ENCODE peak calls at places on chromosomes 2 and 18, in eight cellular contexts. R, E, F, N, V, K, H and O are unnamed samples.

GRCh38 chr2:206083602-206084467 is 2.1 kb downstream of the INO80D start:
- DNase-seq in V (peak), N (no peak), E (no peak), F (peak), H (no peak), R (no peak), K (no peak), O (peak)

GRCh38 chr2:64568836-64569235 is 44.7 kb downstream of the AFTPH start:
- DNase-seq in K (no peak), F (no peak), H (no peak), R (no peak), E (no peak), N (no peak), V (no peak), O (no peak)

GRCh38 chr2:181300600-181301291 is 156.4 kb upstream of the ITGA4 start:
- DNase-seq in E (no peak), N (no peak), K (no peak), V (no peak), F (no peak), H (no peak), R (no peak), O (no peak)

GRCh38 chr2:72681016-72681995 is 144.5 kb downstream of the EXOC6B start:
- DNase-seq in R (no peak), N (no peak), E (no peak), K (no peak), H (no peak), F (no peak), V (no peak), O (no peak)

GRCh38 chr2:1709335-1709605 is 35.0 kb downstream of the PXDN start:
- DNase-seq in H (no peak), K (no peak), R (no peak), E (no peak), V (no peak), F (no peak), N (no peak), O (no peak)

GRCh38 chr2:8219631-8220393 is 462.0 kb upstream of the ID2 start:
- DNase-seq in N (no peak), F (no peak), V (no peak), H (no peak), E (peak), R (no peak), K (no peak), O (no peak)

GRCh38 chr18:11520536-11520935 is 88.9 kb upstream of the SLC35G4 start:
- DNase-seq in N (no peak), H (no peak), R (no peak), F (no peak), E (peak), V (no peak), K (no peak), O (no peak)

GRCh38 chr2:28399946-28400345 is 7.3 kb downstream of the FOSL2 start:
- DNase-seq in R (no peak), H (no peak), N (no peak), F (no peak), E (peak), K (no peak), V (no peak), O (no peak)

GRCh38 chr18:75551071-75551470 is 123.6 kb upstream of the SMIM21 start:
- DNase-seq in F (no peak), H (no peak), K (no peak), R (no peak), N (no peak), V (no peak), E (no peak), O (no peak)

GRCh38 chr2:19786408-19787058 is 115.2 kb downstream of the TTC32 start:
- DNase-seq in V (no peak), E (peak), F (no peak), K (no peak), N (no peak), R (no peak), H (no peak), O (no peak)

GRCh38 chr18:21163647-21164625 is 52.3 kb upstream of the ROCK1 start:
- DNase-seq in R (no peak), N (no peak), K (no peak), E (peak), F (no peak), V (no peak), H (no peak), O (no peak)

GRCh38 chr2:173307287-173307686 is 47.4 kb upstream of the CDCA7 start:
- DNase-seq in R (no peak), V (no peak), F (peak), K (no peak), N (no peak), E (no peak), H (no peak), O (peak)

GRCh38 chr18:75290737-75291358 is 80.3 kb downstream of the TSHZ1 start:
- DNase-seq in H (no peak), K (no peak), F (no peak), N (no peak), R (no peak), V (no peak), E (no peak), O (no peak)

GRCh38 chr2:142218471-142218870 is 87.7 kb upstream of the LRP1B start:
- DNase-seq in K (no peak), E (no peak), H (no peak), V (no peak), F (no peak), R (no peak), N (no peak), O (no peak)

GRCh38 chr18:44758821-44759624 is 78.3 kb downstream of the SETBP1 start:
- DNase-seq in V (peak), E (no peak), H (no peak), N (no peak), K (no peak), F (peak), R (peak), O (peak)

GRCh38 chr2:237866119-237866621 is 6.7 kb downstream of the RAMP1 start:
- DNase-seq in R (no peak), K (no peak), N (no peak), F (no peak), E (peak), V (no peak), H (no peak), O (no peak)

GRCh38 chr2:33405180-33406105 is 71.0 kb upstream of the RASGRP3 start:
- DNase-seq in V (no peak), F (no peak), E (peak), K (no peak), N (no peak), R (no peak), H (no peak), O (no peak)

GRCh38 chr2:58291726-58292430 is 50.8 kb upstream of the FANCL start:
- DNase-seq in N (no peak), R (no peak), H (no peak), E (no peak), V (no peak), K (no peak), F (no peak), O (no peak)

GRCh38 chr18:57050314-57050949 is 96.5 kb upstream of the BOD1L2 start:
- DNase-seq in F (no peak), H (no peak), K (no peak), N (no peak), R (no peak), E (no peak), V (no peak), O (no peak)

GRCh38 chr2:68466361-68466777 is 725 bp downstream of the FBXO48 start:
- DNase-seq in E (peak), N (no peak), F (no peak), H (no peak), R (peak), K (no peak), V (peak), O (no peak)

GRCh38 chr2:30269771-30270145 is 38.4 kb downstream of the LBH start:
- DNase-seq in V (no peak), F (no peak), E (no peak), N (no peak), R (no peak), H (no peak), K (no peak), O (no peak)

GRCh38 chr2:20381457-20381856 is 30.8 kb upstream of the PUM2 start:
- DNase-seq in K (no peak), E (peak), H (no peak), N (peak), F (no peak), V (no peak), R (no peak), O (no peak)

GRCh38 chr18:45775241-45775676 is 50.2 kb upstream of the SIGLEC15 start:
- DNase-seq in K (no peak), N (no peak), E (peak), V (peak), H (peak), F (peak), R (peak), O (no peak)

GRCh38 chr2:233448220-233448559 is 93.9 kb downstream of the DGKD start:
- DNase-seq in H (no peak), N (no peak), K (no peak), R (no peak), E (no peak), V (no peak), F (no peak), O (no peak)

GRCh38 chr2:59151805-59152204 is 910.7 kb upstream of the FANCL start:
- DNase-seq in E (no peak), K (no peak), V (no peak), R (no peak), H (no peak), N (no peak), F (no peak), O (no peak)

GRCh38 chr2:240250985-240251847 is 110.8 kb upstream of the OTOS start:
- DNase-seq in E (peak), H (peak), F (no peak), N (no peak), V (no peak), K (peak), R (no peak), O (no peak)

GRCh38 chr2:189217041-189217440 is 37.5 kb upstream of the COL5A2 start:
- DNase-seq in N (no peak), V (no peak), E (no peak), K (no peak), F (no peak), H (no peak), R (no peak), O (no peak)

GRCh38 chr2:159875083-159875482 is 77.1 kb upstream of the CD302 start:
- DNase-seq in V (no peak), F (no peak), R (no peak), K (no peak), H (no peak), E (no peak), N (no peak), O (no peak)

GRCh38 chr2:10005461-10005860 is 37.9 kb upstream of the KLF11 start:
- DNase-seq in E (no peak), K (no peak), N (no peak), R (no peak), H (no peak), F (no peak), V (no peak), O (no peak)

GRCh38 chr2:45922577-45922988 is 271.1 kb downstream of the PRKCE start:
- DNase-seq in R (no peak), K (no peak), H (no peak), N (peak), E (peak), V (no peak), F (no peak), O (no peak)

GRCh38 chr18:50218432-50219197 is 23.7 kb upstream of the MYO5B start:
- DNase-seq in H (no peak), N (peak), R (no peak), E (no peak), F (peak), K (no peak), V (peak), O (peak)

GRCh38 chr2:215396595-215397313 is 39.1 kb downstream of the FN1 start:
- DNase-seq in V (no peak), K (no peak), F (no peak), E (no peak), N (no peak), H (no peak), R (no peak), O (no peak)